ENCODE peak calls at places on chromosomes 2 and 18, in nine cellular contexts. Y, V, N, J, T, M, U, A and S are unnamed samples.

GRCh38 chr2:171478345-171478744 is 43.9 kb upstream of the CYBRD1 start:
- DNase-seq in J (no peak), T (no peak), V (no peak), M (no peak), Y (no peak), A (no peak), N (no peak), U (no peak), S (no peak)

GRCh38 chr2:227219312-227220105 is 55.1 kb downstream of the COL4A3 start:
- DNase-seq in U (peak; percentile 30), T (no peak), M (no peak), Y (no peak), A (no peak), N (no peak), V (no peak), J (no peak), S (no peak)

GRCh38 chr2:120988051-120988707 is 252.5 kb downstream of the GLI2 start:
- DNase-seq in M (no peak), Y (no peak), A (no peak), U (no peak), J (no peak), V (no peak), N (no peak), T (no peak), S (no peak)

GRCh38 chr2:172181840-172182239 is 79.1 kb upstream of the DLX2 start:
- DNase-seq in N (no peak), M (no peak), A (no peak), J (no peak), T (no peak), U (peak; percentile 42), Y (no peak), V (no peak), S (no peak)

GRCh38 chr2:143183804-143184463 is 54.7 kb downstream of the ARHGAP15 start:
- DNase-seq in T (no peak), M (no peak), N (no peak), V (no peak), U (no peak), A (no peak), J (no peak), Y (no peak), S (no peak)

GRCh38 chr18:47899107-47899840 is 31.2 kb downstream of the SMAD2 start:
- DNase-seq in Y (no peak), T (no peak), A (no peak), V (no peak), N (no peak), J (peak; percentile 18), U (peak; percentile 84), M (no peak), S (no peak)

GRCh38 chr2:234912437-234912836 is 39.4 kb upstream of the SH3BP4 start:
- DNase-seq in Y (no peak), T (no peak), M (no peak), A (no peak), N (no peak), J (no peak), V (no peak), U (no peak), S (no peak)

GRCh38 chr2:211899871-211900482 is 638.6 kb downstream of the ERBB4 start:
- DNase-seq in N (no peak), J (no peak), A (no peak), T (no peak), M (no peak), V (no peak), Y (no peak), U (no peak), S (no peak)

GRCh38 chr2:127401757-127402695 is 14.3 kb upstream of the MAP3K2 start:
- DNase-seq in Y (no peak), U (no peak), A (no peak), N (no peak), J (no peak), V (no peak), M (no peak), T (no peak), S (no peak)

GRCh38 chr2:204108301-204108700 is 171.7 kb downstream of the ICOS start:
- DNase-seq in N (no peak), T (peak; percentile 54), J (peak; percentile 61), A (peak; percentile 25), V (peak; percentile 28), U (peak; percentile 72), M (peak; percentile 30), Y (peak; percentile 73), S (no peak)

GRCh38 chr2:61221819-61222218 is 59.8 kb downstream of the C2orf74 start:
- DNase-seq in T (no peak), M (no peak), V (no peak), Y (no peak), J (no peak), N (no peak), U (no peak), A (no peak), S (no peak)

GRCh38 chr2:102871707-102872106 is 109.9 kb downstream of the TMEM182 start:
- DNase-seq in N (no peak), M (no peak), A (no peak), U (no peak), Y (no peak), J (no peak), V (no peak), T (no peak), S (no peak)

GRCh38 chr2:199772693-199772976 is 78.4 kb downstream of the FTCDNL1 start:
- DNase-seq in A (no peak), V (no peak), Y (no peak), J (no peak), T (no peak), N (no peak), U (no peak), M (no peak), S (no peak)

GRCh38 chr2:42959993-42960834 is 167.8 kb upstream of the HAAO start:
- DNase-seq in V (no peak), U (no peak), Y (no peak), M (no peak), T (no peak), N (no peak), A (no peak), J (no peak), S (no peak)

GRCh38 chr2:186129767-186130581 is 356.1 kb upstream of the ZC3H15 start:
- DNase-seq in V (peak; percentile 46), J (no peak), A (no peak), N (peak; percentile 34), U (peak; percentile 18), Y (no peak), T (no peak), M (no peak), S (no peak)

GRCh38 chr2:5914831-5915611 is 222.8 kb downstream of the SOX11 start:
- DNase-seq in N (no peak), M (no peak), Y (peak; percentile 42), J (peak; percentile 24), U (peak; percentile 97), A (no peak), T (no peak), V (no peak), S (no peak)

GRCh38 chr2:11592671-11593574 is 59.1 kb downstream of the GREB1 start:
- DNase-seq in N (no peak), U (no peak), T (peak; percentile 44), V (no peak), J (peak; percentile 37), A (no peak), M (no peak), Y (no peak), S (no peak)

GRCh38 chr2:226985227-226985946 is 149.5 kb downstream of the RHBDD1 start:
- DNase-seq in A (no peak), T (no peak), U (peak; percentile 74), Y (peak; percentile 53), M (no peak), J (peak; percentile 57), N (no peak), V (peak; percentile 40), S (no peak)

GRCh38 chr2:61220768-61221167 is 58.8 kb downstream of the C2orf74 start:
- DNase-seq in A (no peak), M (no peak), V (no peak), N (no peak), U (no peak), J (no peak), T (no peak), Y (no peak), S (no peak)

GRCh38 chr18:37182340-37183135 is 353.6 kb downstream of the KIAA1328 start:
- DNase-seq in A (no peak), V (no peak), N (no peak), M (no peak), U (no peak), J (no peak), Y (no peak), T (no peak), S (no peak)

GRCh38 chr2:48175254-48175653 is 269.0 kb upstream of the FBXO11 start:
- DNase-seq in T (no peak), U (no peak), J (no peak), M (no peak), N (no peak), V (no peak), A (no peak), Y (no peak), S (no peak)

GRCh38 chr2:122596541-122596940 is 841.1 kb downstream of the TSN start:
- DNase-seq in U (no peak), V (no peak), J (no peak), N (no peak), A (no peak), T (no peak), M (no peak), Y (no peak), S (no peak)

GRCh38 chr18:8003878-8004675 is 437.0 kb downstream of the PTPRM start:
- DNase-seq in V (no peak), J (no peak), N (no peak), A (no peak), T (no peak), M (no peak), Y (no peak), U (no peak), S (no peak)

GRCh38 chr2:133734699-133735098 is 166.4 kb upstream of the NCKAP5 start:
- DNase-seq in M (no peak), A (no peak), J (no peak), N (no peak), Y (no peak), U (no peak), V (no peak), T (no peak), S (no peak)

GRCh38 chr2:168529054-168529833 is 73.2 kb downstream of the CERS6 start:
- DNase-seq in Y (no peak), M (no peak), V (no peak), T (no peak), J (no peak), A (no peak), U (no peak), N (no peak), S (no peak)

GRCh38 chr2:121210691-121211090 is 74.3 kb downstream of the TFCP2L1 start:
- DNase-seq in M (no peak), Y (no peak), T (no peak), J (no peak), A (no peak), V (peak; percentile 82), U (peak; percentile 29), N (no peak), S (no peak)

GRCh38 chr2:133433455-133434451 is 134.5 kb downstream of the NCKAP5 start:
- DNase-seq in U (no peak), A (no peak), T (no peak), Y (no peak), J (no peak), M (no peak), N (no peak), V (no peak), S (no peak)

GRCh38 chr2:62197017-62197586 is 1.2 kb downstream of the B3GNT2 start:
- DNase-seq in Y (peak; percentile 68), U (no peak), T (peak; percentile 66), N (no peak), J (peak; percentile 9), V (peak; percentile 15), M (peak; percentile 48), A (peak; percentile 12), S (no peak)

GRCh38 chr18:36610716-36611115 is 218.1 kb downstream of the TPGS2 start:
- DNase-seq in N (no peak), Y (no peak), J (no peak), V (no peak), U (peak; percentile 74), M (no peak), A (no peak), T (no peak), S (no peak)

GRCh38 chr2:134023854-134024253 is 230.0 kb upstream of the MGAT5 start:
- DNase-seq in J (no peak), V (no peak), T (no peak), A (no peak), U (no peak), Y (no peak), N (no peak), M (no peak), S (no peak)

GRCh38 chr2:8445580-8445979 is 236.3 kb upstream of the ID2 start:
- DNase-seq in A (no peak), Y (no peak), M (no peak), V (no peak), U (peak; percentile 11), J (peak; percentile 12), T (no peak), N (no peak), S (no peak)